ENCODE peak calls at places on chromosome 14, in nine cellular contexts. O is BJ, C is GM23248, G is nucleus accumbens, E is DMS153, V is gastrocnemius medialis, N is GM13976, A is non-pigmented ciliary epithelial cell, X is choroid plexus epithelial cell. U is an unnamed sample.

GRCh38 chr14:68075382-68076029 is 255.9 kb downstream of the RAD51B start:
- DNase-seq in O (no peak), C (no peak), X (no peak), V (no peak), A (no peak), N (no peak), E (no peak), G (no peak), U (no peak)

GRCh38 chr14:60723218-60724079 is 702 bp downstream of the SIX4 start:
- DNase-seq in A (no peak), V (peak; percentile 75), E (peak; percentile 49), X (peak; percentile 72), C (peak; percentile 77), N (peak; percentile 63), G (no peak), O (no peak), U (peak; percentile 69)

GRCh38 chr14:81435048-81435577 is 35.0 kb upstream of the STON2 start:
- DNase-seq in N (peak; percentile 38), G (no peak), C (no peak), A (no peak), X (no peak), O (no peak), V (no peak), E (no peak), U (no peak)

GRCh38 chr14:94449930-94450329 is 2.7 kb downstream of the SERPINA11 start:
- DNase-seq in O (no peak), V (no peak), N (no peak), X (no peak), G (no peak), A (no peak), E (no peak), C (no peak), U (no peak)

GRCh38 chr14:99229654-99230215 is 42.3 kb downstream of the BCL11B start:
- DNase-seq in N (no peak), E (no peak), C (no peak), V (no peak), G (no peak), X (no peak), O (no peak), A (no peak), U (no peak)

GRCh38 chr14:95555053-95555452 is 20.2 kb downstream of the GLRX5 start:
- DNase-seq in E (no peak), N (no peak), X (no peak), O (no peak), C (no peak), G (no peak), V (no peak), A (no peak), U (no peak)

GRCh38 chr14:70045296-70045695 is 143.5 kb downstream of the SLC8A3 start:
- DNase-seq in N (no peak), V (no peak), A (no peak), E (no peak), G (no peak), O (no peak), C (peak; percentile 34), X (no peak), U (peak; percentile 10)

GRCh38 chr14:99887407-99887806 is 94.2 kb downstream of the EML1 start:
- DNase-seq in O (no peak), C (no peak), G (no peak), A (no peak), E (no peak), V (no peak), N (no peak), X (no peak), U (no peak)

GRCh38 chr14:95519699-95520098 is 3.2 kb upstream of the SYNE3 start:
- DNase-seq in N (no peak), O (peak; percentile 71), E (no peak), V (peak; percentile 78), A (no peak), C (peak; percentile 97), X (peak; percentile 79), G (no peak), U (peak; percentile 91)

GRCh38 chr14:100891051-100891450 is 12.5 kb downstream of the RTL1 start:
- DNase-seq in O (no peak), N (no peak), A (no peak), G (no peak), X (no peak), C (no peak), V (peak; percentile 4), E (no peak), U (no peak)

GRCh38 chr14:89486961-89487360 is 69.9 kb upstream of the FOXN3 start:
- DNase-seq in X (no peak), V (no peak), O (no peak), G (no peak), A (no peak), N (no peak), C (no peak), E (no peak), U (no peak)

GRCh38 chr14:21090194-21090939 is 8.1 kb downstream of the ZNF219 start:
- DNase-seq in V (no peak), X (no peak), A (no peak), G (no peak), E (no peak), N (peak; percentile 54), C (no peak), O (no peak), U (peak; percentile 20)

GRCh38 chr14:61343991-61344405 is 22.6 kb downstream of the PRKCH start:
- DNase-seq in N (no peak), C (no peak), E (no peak), O (no peak), G (no peak), V (no peak), A (no peak), X (no peak), U (no peak)

GRCh38 chr14:33774161-33774560 is 176.7 kb downstream of the EGLN3 start:
- DNase-seq in O (no peak), A (no peak), N (no peak), V (no peak), E (no peak), C (no peak), X (no peak), G (no peak), U (no peak)

GRCh38 chr14:33908540-33909223 is 42.2 kb downstream of the EGLN3 start:
- DNase-seq in X (no peak), E (no peak), O (no peak), V (no peak), N (no peak), C (no peak), A (no peak), G (no peak), U (no peak)

GRCh38 chr14:91371011-91371989 is 46.3 kb downstream of the CCDC88C start:
- DNase-seq in E (no peak), N (no peak), X (no peak), C (no peak), O (no peak), G (no peak), A (no peak), V (no peak), U (no peak)

GRCh38 chr14:21467620-21468019 is 9.1 kb downstream of the RAB2B start:
- DNase-seq in O (no peak), G (no peak), C (peak; percentile 79), X (peak; percentile 76), V (no peak), E (no peak), A (peak; percentile 84), N (no peak), U (peak; percentile 93)

GRCh38 chr14:65472189-65472588 is 59.7 kb downstream of the FUT8 start:
- DNase-seq in O (no peak), N (no peak), G (no peak), A (no peak), C (no peak), E (peak; percentile 12), X (no peak), V (no peak), U (no peak)

GRCh38 chr14:24690492-24690891 is 56.5 kb upstream of the GZMB start:
- DNase-seq in G (no peak), V (no peak), O (no peak), C (no peak), X (no peak), N (no peak), A (no peak), E (no peak), U (no peak)

GRCh38 chr14:20757963-20758362 is 10.2 kb upstream of the EDDM3B start:
- DNase-seq in X (no peak), C (no peak), V (no peak), G (no peak), N (peak; percentile 28), O (no peak), E (no peak), A (no peak), U (no peak)

GRCh38 chr14:90534091-90534837 is 137.4 kb downstream of the CALM1 start:
- DNase-seq in V (no peak), N (no peak), A (no peak), E (no peak), O (no peak), X (peak; percentile 50), G (no peak), C (peak; percentile 10), U (peak; percentile 68)

GRCh38 chr14:58660407-58660806 is 22.6 kb downstream of the DACT1 start:
- DNase-seq in A (no peak), V (no peak), C (no peak), E (no peak), N (no peak), X (no peak), G (no peak), O (no peak), U (no peak)

GRCh38 chr14:74616996-74617700 is 5.1 kb upstream of the LTBP2 start:
- DNase-seq in X (peak; percentile 83), O (no peak), A (no peak), N (no peak), G (no peak), E (no peak), V (no peak), C (peak; percentile 61), U (peak; percentile 37)

GRCh38 chr14:103528158-103528511 is 861 bp upstream of the TRMT61A start:
- DNase-seq in G (no peak), N (no peak), C (peak; percentile 64), E (no peak), A (no peak), X (no peak), O (no peak), V (no peak), U (no peak)

GRCh38 chr14:69932391-69932790 is 53.2 kb downstream of the SMOC1 start:
- DNase-seq in X (no peak), A (no peak), C (no peak), N (no peak), O (no peak), G (no peak), E (no peak), V (no peak), U (no peak)

GRCh38 chr14:99872786-99873440 is 79.7 kb downstream of the EML1 start:
- DNase-seq in G (no peak), X (peak; percentile 15), N (no peak), V (no peak), E (no peak), O (no peak), A (no peak), C (no peak), U (no peak)

GRCh38 chr14:33647385-33647786 is 303.5 kb downstream of the EGLN3 start:
- DNase-seq in O (peak; percentile 91), C (peak; percentile 96), V (no peak), N (no peak), A (peak; percentile 98), X (peak; percentile 98), G (no peak), E (no peak), U (peak; percentile 97)

GRCh38 chr14:65281991-65282908 is 130.3 kb upstream of the FUT8 start:
- DNase-seq in G (peak; percentile 54), O (peak; percentile 52), E (peak; percentile 36), A (peak; percentile 72), X (peak; percentile 83), N (peak; percentile 58), V (no peak), C (peak; percentile 77), U (peak; percentile 94)

GRCh38 chr14:93276031-93276716 is 56.7 kb downstream of the BTBD7 start:
- DNase-seq in X (no peak), N (no peak), G (no peak), V (no peak), C (no peak), E (no peak), O (no peak), A (no peak), U (no peak)

GRCh38 chr14:60753264-60754126 is 18.9 kb downstream of the MNAT1 start:
- DNase-seq in E (no peak), N (peak; percentile 79), X (peak; percentile 62), A (no peak), G (no peak), O (no peak), C (no peak), V (no peak), U (no peak)

GRCh38 chr14:106530423-106531107 is 1004.2 kb downstream of the TMEM121 start:
- DNase-seq in E (no peak), O (no peak), X (no peak), V (no peak), A (no peak), N (peak; percentile 48), C (no peak), G (no peak), U (no peak)

U was measured in ELR.